ENCODE peak calls at places on chromosomes 11 and 22, in four cellular contexts. One of them, this sample, is unnamed.

GRCh38 chr22:17243524-17243923 is 24.3 kb upstream of the ADA2 start:
- DNase-seq in MM.1S: peak
- DNase-seq in GM04504: no peak
- DNase-seq in NCI-H345: no peak
- DNase-seq in this sample: no peak

GRCh38 chr11:119285431-119285830 is 31.5 kb downstream of the MCAM start:
- DNase-seq in NCI-H345: no peak
- DNase-seq in MM.1S: no peak
- DNase-seq in GM04504: no peak
- DNase-seq in this sample: no peak

GRCh38 chr22:39999144-39999757 is 4.5 kb downstream of the FAM83F start:
- DNase-seq in MM.1S: no peak
- DNase-seq in NCI-H345: no peak
- DNase-seq in GM04504: no peak
- DNase-seq in this sample: no peak

GRCh38 chr11:67691149-67691548 is 16.7 kb upstream of the ALDH3B2 start:
- DNase-seq in GM04504: no peak
- DNase-seq in NCI-H345: no peak
- DNase-seq in MM.1S: no peak
- DNase-seq in this sample: no peak

GRCh38 chr11:43735931-43736330 is 55.4 kb downstream of the HSD17B12 start:
- DNase-seq in MM.1S: no peak
- DNase-seq in NCI-H345: no peak
- DNase-seq in GM04504: peak
- DNase-seq in this sample: no peak

GRCh38 chr11:10784229-10785145 is 24.2 kb downstream of the EIF4G2 start:
- DNase-seq in GM04504: no peak
- DNase-seq in NCI-H345: peak
- DNase-seq in MM.1S: no peak
- DNase-seq in this sample: no peak

GRCh38 chr11:33574366-33574765 is 126.3 kb downstream of the C11orf91 start:
- DNase-seq in NCI-H345: no peak
- DNase-seq in GM04504: peak
- DNase-seq in MM.1S: no peak
- DNase-seq in this sample: no peak

GRCh38 chr11:34653851-34654490 is 33.1 kb downstream of the EHF start:
- DNase-seq in NCI-H345: no peak
- DNase-seq in GM04504: peak
- DNase-seq in MM.1S: no peak
- DNase-seq in this sample: no peak

GRCh38 chr11:131198646-131199285 is 171.6 kb upstream of the NTM start:
- DNase-seq in MM.1S: no peak
- DNase-seq in NCI-H345: no peak
- DNase-seq in GM04504: no peak
- DNase-seq in this sample: no peak

GRCh38 chr11:65743928-65744698 is 23.5 kb upstream of the RNASEH2C start:
- DNase-seq in NCI-H345: peak
- DNase-seq in MM.1S: peak
- DNase-seq in GM04504: no peak
- DNase-seq in this sample: no peak

GRCh38 chr22:24070553-24070952 is 59.4 kb downstream of the CABIN1 start:
- DNase-seq in MM.1S: no peak
- DNase-seq in GM04504: no peak
- DNase-seq in NCI-H345: no peak
- DNase-seq in this sample: no peak

GRCh38 chr11:45290586-45290985 is 4.4 kb upstream of the SYT13 start:
- DNase-seq in MM.1S: no peak
- DNase-seq in NCI-H345: no peak
- DNase-seq in GM04504: no peak
- DNase-seq in this sample: no peak

GRCh38 chr22:37218399-37218770 is 6.1 kb upstream of the SSTR3 start:
- DNase-seq in MM.1S: peak
- DNase-seq in GM04504: no peak
- DNase-seq in NCI-H345: no peak
- DNase-seq in this sample: no peak

GRCh38 chr11:79610139-79610538 is 169.3 kb upstream of the TENM4 start:
- DNase-seq in MM.1S: no peak
- DNase-seq in NCI-H345: no peak
- DNase-seq in GM04504: no peak
- DNase-seq in this sample: no peak

GRCh38 chr11:94623120-94623735 is 56.1 kb downstream of the PIWIL4 start:
- DNase-seq in NCI-H345: peak
- DNase-seq in GM04504: peak
- DNase-seq in MM.1S: peak
- DNase-seq in this sample: peak

GRCh38 chr22:35564975-35565867 is 24.6 kb downstream of the RASD2 start:
- DNase-seq in GM04504: no peak
- DNase-seq in NCI-H345: no peak
- DNase-seq in MM.1S: no peak
- DNase-seq in this sample: no peak

GRCh38 chr11:103988595-103988969 is 47.9 kb upstream of the DDI1 start:
- DNase-seq in GM04504: no peak
- DNase-seq in MM.1S: no peak
- DNase-seq in NCI-H345: peak
- DNase-seq in this sample: no peak

GRCh38 chr11:104352036-104352435 is 188.1 kb upstream of the PDGFD start:
- DNase-seq in MM.1S: no peak
- DNase-seq in NCI-H345: peak
- DNase-seq in GM04504: no peak
- DNase-seq in this sample: no peak

GRCh38 chr11:45097721-45098493 is 48.5 kb upstream of the PRDM11 start:
- DNase-seq in NCI-H345: no peak
- DNase-seq in MM.1S: peak
- DNase-seq in GM04504: no peak
- DNase-seq in this sample: peak

GRCh38 chr11:94820480-94820879 is 52.3 kb downstream of the AMOTL1 start:
- DNase-seq in GM04504: no peak
- DNase-seq in MM.1S: no peak
- DNase-seq in NCI-H345: no peak
- DNase-seq in this sample: no peak

GRCh38 chr22:22060200-22061084 is 77.9 kb upstream of the TOP3B start:
- DNase-seq in NCI-H345: no peak
- DNase-seq in MM.1S: peak
- DNase-seq in GM04504: no peak
- DNase-seq in this sample: peak

GRCh38 chr22:48433647-48434046 is 1394.0 kb downstream of the BRD1 start:
- DNase-seq in GM04504: no peak
- DNase-seq in MM.1S: no peak
- DNase-seq in NCI-H345: no peak
- DNase-seq in this sample: no peak

GRCh38 chr11:45150943-45151342 is 4.5 kb downstream of the PRDM11 start:
- DNase-seq in GM04504: no peak
- DNase-seq in MM.1S: no peak
- DNase-seq in NCI-H345: no peak
- DNase-seq in this sample: no peak

GRCh38 chr22:22910272-22911240 is 22.9 kb downstream of the IGLL5 start:
- DNase-seq in NCI-H345: no peak
- DNase-seq in MM.1S: no peak
- DNase-seq in GM04504: no peak
- DNase-seq in this sample: no peak

GRCh38 chr11:68357568-68357967 is 45.2 kb downstream of the LRP5 start:
- DNase-seq in NCI-H345: no peak
- DNase-seq in GM04504: no peak
- DNase-seq in MM.1S: no peak
- DNase-seq in this sample: no peak

GRCh38 chr11:88484873-88485621 is 147.5 kb upstream of the CTSC start:
- DNase-seq in NCI-H345: peak
- DNase-seq in GM04504: no peak
- DNase-seq in MM.1S: peak
- DNase-seq in this sample: peak

GRCh38 chr11:64294665-64295289 is 3.7 kb downstream of the KCNK4 start:
- DNase-seq in MM.1S: no peak
- DNase-seq in GM04504: no peak
- DNase-seq in NCI-H345: no peak
- DNase-seq in this sample: no peak

GRCh38 chr11:19437760-19438159 is 197.0 kb upstream of the E2F8 start:
- DNase-seq in NCI-H345: no peak
- DNase-seq in MM.1S: no peak
- DNase-seq in GM04504: peak
- DNase-seq in this sample: no peak

GRCh38 chr11:17430616-17431015 is 42.2 kb upstream of the KCNJ11 start:
- DNase-seq in GM04504: no peak
- DNase-seq in NCI-H345: no peak
- DNase-seq in MM.1S: no peak
- DNase-seq in this sample: no peak

GRCh38 chr11:119284344-119285157 is 32.4 kb downstream of the MCAM start:
- DNase-seq in GM04504: no peak
- DNase-seq in NCI-H345: peak
- DNase-seq in MM.1S: peak
- DNase-seq in this sample: peak

GRCh38 chr11:20087118-20087521 is 73.2 kb downstream of the DBX1 start:
- DNase-seq in MM.1S: no peak
- DNase-seq in NCI-H345: no peak
- DNase-seq in GM04504: no peak
- DNase-seq in this sample: no peak

GRCh38 chr11:41578421-41579047 is 119.1 kb upstream of the LRRC4C start:
- DNase-seq in GM04504: no peak
- DNase-seq in MM.1S: peak
- DNase-seq in NCI-H345: no peak
- DNase-seq in this sample: no peak

GRCh38 chr11:93537767-93538261 is 5.4 kb downstream of the SMCO4 start:
- DNase-seq in MM.1S: no peak
- DNase-seq in GM04504: no peak
- DNase-seq in NCI-H345: peak
- DNase-seq in this sample: peak

GRCh38 chr11:119742263-119742861 is 13.4 kb upstream of the NECTIN1 start:
- DNase-seq in NCI-H345: no peak
- DNase-seq in MM.1S: no peak
- DNase-seq in GM04504: no peak
- DNase-seq in this sample: no peak

GRCh38 chr11:119172513-119172912 is 4.0 kb downstream of the NLRX1 start:
- DNase-seq in GM04504: no peak
- DNase-seq in MM.1S: no peak
- DNase-seq in NCI-H345: no peak
- DNase-seq in this sample: no peak

GRCh38 chr11:31652528-31652927 is 143.0 kb downstream of the ELP4 start:
- DNase-seq in GM04504: no peak
- DNase-seq in NCI-H345: no peak
- DNase-seq in MM.1S: peak
- DNase-seq in this sample: no peak